ENCODE peak calls at places on chromosomes 12 and 14, in ten cellular contexts. Y, U, R, J, Z, A, G, V, K and N are unnamed samples.

GRCh38 chr14:30719137-30719536 is 97.0 kb downstream of the SCFD1 start:
- DNase-seq in K (no peak), Z (no peak), J (no peak), G (no peak), U (no peak), R (no peak), A (no peak), V (no peak), Y (no peak), N (no peak)

GRCh38 chr12:53775478-53776145 is 23.8 kb upstream of the CISTR start:
- DNase-seq in Z (peak; percentile 76), V (no peak), G (peak; percentile 24), U (no peak), A (peak; percentile 39), J (no peak), K (no peak), Y (no peak), R (no peak), N (no peak)

GRCh38 chr12:88643685-88644084 is 63.4 kb upstream of the KITLG start:
- DNase-seq in A (no peak), Z (no peak), R (no peak), G (no peak), V (no peak), Y (no peak), U (no peak), K (peak; percentile 28), J (no peak), N (no peak)

GRCh38 chr12:87120440-87120839 is 864.2 kb upstream of the MGAT4C start:
- DNase-seq in U (no peak), A (no peak), K (peak; percentile 2), V (no peak), G (no peak), Y (no peak), J (peak; percentile 0), Z (no peak), R (no peak), N (no peak)

GRCh38 chr12:118981285-118982201 is at the start of gene SRRM4:
- DNase-seq in Z (no peak), K (no peak), A (no peak), R (peak; percentile 16), G (no peak), V (peak; percentile 11), J (no peak), U (peak; percentile 21), Y (no peak), N (no peak)

GRCh38 chr14:92507174-92507768 is 6.3 kb upstream of the RIN3 start:
- DNase-seq in K (no peak), R (no peak), J (no peak), Y (peak; percentile 88), Z (peak; percentile 48), V (peak; percentile 65), A (no peak), G (no peak), U (no peak), N (no peak)

GRCh38 chr12:17954788-17955187 is 135.2 kb downstream of the RERGL start:
- DNase-seq in R (no peak), U (no peak), Z (no peak), A (no peak), V (peak; percentile 2), G (no peak), K (no peak), J (no peak), Y (no peak), N (no peak)

GRCh38 chr12:44465139-44465538 is 411.0 kb downstream of the NELL2 start:
- DNase-seq in U (no peak), K (no peak), V (no peak), J (no peak), R (no peak), G (no peak), Z (no peak), Y (no peak), A (no peak), N (no peak)

GRCh38 chr12:62873826-62874448 is 61.0 kb downstream of the PPM1H start:
- DNase-seq in R (no peak), V (no peak), G (no peak), A (no peak), U (no peak), Z (no peak), K (no peak), Y (no peak), J (no peak), N (no peak)

GRCh38 chr12:40312982-40313576 is 88.3 kb downstream of the LRRK2 start:
- DNase-seq in V (peak; percentile 47), J (peak; percentile 2), K (peak; percentile 31), A (no peak), G (no peak), Y (no peak), R (no peak), U (no peak), Z (no peak), N (no peak)

GRCh38 chr14:39912192-39913100 is 480.2 kb upstream of the FBXO33 start:
- DNase-seq in V (no peak), G (no peak), A (no peak), K (no peak), U (no peak), R (no peak), J (no peak), Y (no peak), Z (no peak), N (no peak)

GRCh38 chr12:54294152-54294913 is 6.5 kb downstream of the NFE2 start:
- DNase-seq in Y (peak; percentile 88), R (peak; percentile 72), G (no peak), V (peak; percentile 79), K (no peak), A (peak; percentile 43), U (peak; percentile 74), J (peak; percentile 89), Z (no peak), N (peak; percentile 47)

GRCh38 chr14:100238419-100239199 is at the start of gene YY1:
- DNase-seq in G (peak; percentile 98), V (peak; percentile 98), J (peak; percentile 93), U (peak; percentile 100), R (peak; percentile 100), K (peak; percentile 96), Z (peak; percentile 99), A (peak; percentile 99), Y (peak; percentile 100), N (peak; percentile 96)
- TF ChIP-seq POLR2A in G (peak; percentile 82), V (peak; percentile 39), J (no peak), U (peak; percentile 88), R (peak; percentile 91), K (peak; percentile 95), Z (peak; percentile 74), A (peak; percentile 82), Y (peak; percentile 54), N (peak; percentile 57)

DNA sequence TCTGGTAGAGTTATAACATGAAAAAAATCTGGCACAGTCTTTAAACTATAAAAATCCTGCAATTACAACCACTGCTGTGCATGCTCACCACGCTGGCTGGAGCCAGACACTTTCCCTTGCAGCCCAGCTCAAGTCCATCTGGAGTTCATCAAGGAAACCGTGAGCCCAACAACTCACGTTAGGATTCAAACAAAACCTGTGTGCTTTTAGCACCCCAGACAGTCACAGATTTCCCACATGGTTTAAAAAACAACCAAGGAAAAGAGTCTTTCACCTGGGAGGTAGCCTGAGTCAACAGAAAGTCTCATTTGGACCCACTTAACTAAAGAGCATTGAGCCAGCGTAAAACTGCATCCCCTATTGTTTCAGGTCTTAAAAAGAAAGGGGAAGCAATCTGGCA is 4.7 kb downstream of the LRIG3 start:
- DNase-seq in U (peak; percentile 32), J (no peak), G (peak; percentile 52), Y (no peak), K (peak; percentile 71), V (no peak), Z (no peak), R (peak; percentile 61), A (peak; percentile 33), N (no peak)
- TF ChIP-seq POLR2A in U (no peak), J (no peak), G (no peak), Y (no peak), K (no peak), V (no peak), Z (no peak), R (peak; percentile 35), A (no peak), N (no peak)

DNA sequence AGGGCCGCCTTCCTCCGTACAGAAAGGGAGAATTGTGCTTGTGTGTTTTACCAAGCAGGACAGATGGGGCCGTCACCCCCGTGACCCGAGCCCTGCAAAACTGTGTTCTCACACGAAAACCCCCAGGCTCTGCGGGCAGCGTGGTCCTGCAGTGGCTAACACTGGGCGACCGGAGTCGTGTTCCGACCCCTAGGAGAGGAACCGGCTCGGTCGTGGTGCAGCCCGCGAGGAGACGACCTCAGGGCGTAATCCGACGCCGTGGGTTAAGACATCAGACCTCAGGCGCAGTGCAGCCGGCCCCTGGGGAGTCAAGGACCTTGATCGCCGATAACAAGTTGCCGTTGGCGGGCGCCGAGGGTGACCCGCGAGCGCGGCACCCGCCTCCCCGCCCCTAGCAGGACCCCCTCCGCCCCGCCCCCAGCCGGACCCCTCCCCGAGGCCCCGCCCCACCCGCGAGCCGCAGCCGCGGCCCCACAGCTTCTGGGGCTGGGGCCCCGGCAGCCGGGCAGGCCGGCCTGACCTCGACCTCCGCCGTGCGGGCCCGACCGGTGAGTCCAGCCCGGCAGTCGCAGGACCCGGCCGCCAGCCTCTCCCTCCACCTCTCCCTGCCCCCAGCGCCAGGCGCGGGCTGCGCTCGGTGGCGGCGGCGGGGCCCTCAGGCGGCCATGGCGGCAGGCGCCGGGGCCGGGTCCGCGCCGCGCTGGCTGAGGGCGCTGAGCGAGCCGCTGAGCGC is at the start of gene CHPT1:
- DNase-seq in J (peak; percentile 81), R (peak; percentile 87), Y (peak; percentile 95), U (peak; percentile 83), A (peak; percentile 81), Z (peak; percentile 27), K (peak; percentile 38), G (peak; percentile 57), V (peak; percentile 98), N (peak; percentile 44)
- TF ChIP-seq POLR2A in J (peak; percentile 68), R (peak; percentile 60), Y (peak; percentile 55), U (peak; percentile 35), A (peak; percentile 57), Z (no peak), K (no peak), G (peak; percentile 42), V (peak; percentile 78), N (peak; percentile 58)

GRCh38 chr12:30754750-30755394 is at the start of gene CAPRIN2:
- DNase-seq in Z (peak; percentile 91), G (peak; percentile 94), J (peak; percentile 90), U (peak; percentile 99), V (peak; percentile 96), R (peak; percentile 97), Y (peak; percentile 100), A (peak; percentile 97), K (peak; percentile 93), N (peak; percentile 90)
- TF ChIP-seq POLR2A in Z (peak; percentile 42), G (peak; percentile 74), J (peak; percentile 67), U (peak; percentile 94), V (peak; percentile 57), R (peak; percentile 89), Y (no peak), A (peak; percentile 79), K (peak; percentile 67), N (no peak)

GRCh38 chr14:49783394-49784010 is 15.5 kb downstream of the KLHDC2 start:
- DNase-seq in A (no peak), Z (no peak), K (no peak), J (no peak), Y (no peak), G (no peak), V (no peak), R (no peak), U (no peak), N (no peak)

GRCh38 chr14:49774111-49774510 is 6.2 kb downstream of the KLHDC2 start:
- DNase-seq in A (no peak), G (no peak), R (no peak), V (no peak), U (no peak), Y (no peak), K (peak; percentile 40), Z (no peak), J (no peak), N (no peak)

GRCh38 chr14:49778421-49778820 is 10.5 kb downstream of the KLHDC2 start:
- DNase-seq in J (no peak), U (no peak), Z (no peak), A (no peak), K (no peak), V (no peak), Y (no peak), G (no peak), R (no peak), N (no peak)
- TF ChIP-seq POLR2A in J (no peak), U (no peak), Z (no peak), A (no peak), K (no peak), V (no peak), Y (no peak), G (no peak), R (no peak), N (no peak)